ENCODE peak calls at places on chromosomes 4 and X, in four cellular contexts. D, B, F and G are unnamed samples.

GRCh38 chrX:9117851-9118250 is 83.9 kb upstream of the FAM9B start:
- DNase-seq in B (no peak), D (no peak), F (no peak), G (no peak)

GRCh38 chr4:117085185-117085701 is at the start of gene TRAM1L1:
- DNase-seq in B (no peak), D (peak; percentile 18), F (no peak), G (peak; percentile 31)

GRCh38 chrX:119753639-119754257 is 4.6 kb upstream of the SOWAHD start:
- DNase-seq in D (no peak), F (no peak), B (no peak), G (no peak)

GRCh38 chr4:173958445-173958844 is 325.0 kb downstream of the FBXO8 start:
- DNase-seq in D (no peak), B (no peak), F (no peak), G (no peak)

GRCh38 chr4:14168919-14169318 is 541.4 kb upstream of the BOD1L1 start:
- DNase-seq in F (peak; percentile 34), D (peak; percentile 43), B (no peak), G (no peak)

GRCh38 chr4:182916483-182917181 is 554 bp downstream of the DCTD start:
- DNase-seq in D (peak; percentile 58), B (no peak), F (peak; percentile 63), G (peak; percentile 70)

GRCh38 chr4:6307891-6308290 is 38.2 kb downstream of the WFS1 start:
- DNase-seq in B (no peak), D (no peak), F (no peak), G (no peak)

GRCh38 chr4:8682725-8683124 is 90.2 kb downstream of the CPZ start:
- DNase-seq in B (no peak), D (no peak), F (no peak), G (no peak)

GRCh38 chr4:185898413-185898812 is 86.4 kb upstream of the SORBS2 start:
- DNase-seq in F (no peak), B (no peak), D (no peak), G (no peak)

GRCh38 chrX:152428089-152428488 is 23.0 kb downstream of the GABRA3 start:
- DNase-seq in B (no peak), F (no peak), D (no peak), G (no peak)

GRCh38 chrX:131739823-131740222 is 195.9 kb downstream of the OR13H1 start:
- DNase-seq in D (no peak), B (no peak), F (no peak), G (no peak)

GRCh38 chrX:133892337-133892736 is 93.1 kb downstream of the GPC3 start:
- DNase-seq in F (no peak), D (no peak), B (no peak), G (no peak)

GRCh38 chr4:137740192-137740591 is 207.9 kb upstream of the PCDH18 start:
- DNase-seq in B (no peak), D (no peak), F (no peak), G (no peak)

GRCh38 chr4:8276358-8277240 is 7.0 kb downstream of the HTRA3 start:
- DNase-seq in B (no peak), F (no peak), D (no peak), G (no peak)

GRCh38 chr4:22029803-22030202 is 81.2 kb upstream of the KCNIP4 start:
- DNase-seq in D (no peak), F (no peak), B (no peak), G (no peak)

GRCh38 chr4:138114434-138114833 is 127.7 kb downstream of the SLC7A11 start:
- DNase-seq in F (no peak), B (no peak), D (no peak), G (no peak)

GRCh38 chrX:134803551-134804183 is 145.4 kb upstream of the PLAC1 start:
- DNase-seq in D (no peak), B (no peak), F (no peak), G (no peak)

GRCh38 chr4:141851246-141851891 is 215.0 kb downstream of the IL15 start:
- DNase-seq in F (no peak), D (no peak), B (no peak), G (no peak)